ENCODE peak calls at places on chromosome 12, in six cellular contexts. L is GDM1, D is NCI-H2081, H is GM12865, C is spleen, A is thyroid gland. T is an unnamed sample.

GRCh38 chr12:49846033-49846432 is 3.1 kb upstream of the BCDIN3D start:
- DNase-seq in L (no peak), D (no peak), H (no peak), C (no peak), A (no peak), T (no peak)

GRCh38 chr12:49515266-49515665 is 23.6 kb upstream of the KCNH3 start:
- DNase-seq in L (no peak), D (no peak), H (no peak), C (no peak), A (peak; percentile 51), T (no peak)

GRCh38 chr12:124174949-124175348 is 119.9 kb upstream of the RFLNA start:
- DNase-seq in L (no peak), D (no peak), H (no peak), C (no peak), A (no peak), T (no peak)

GRCh38 chr12:122825773-122826724 is 9.2 kb upstream of the HIP1R start:
- DNase-seq in L (no peak), D (no peak), H (no peak), C (peak; percentile 67), A (peak; percentile 29), T (no peak)

GRCh38 chr12:46209914-46210834 is 58.7 kb downstream of the SLC38A1 start:
- DNase-seq in L (no peak), D (peak; percentile 92), H (peak; percentile 70), C (peak; percentile 89), A (peak; percentile 82), T (peak; percentile 12)

GRCh38 chr12:52081263-52081733 is 1.8 kb downstream of the SMIM41 start:
- DNase-seq in L (no peak), D (peak; percentile 96), H (peak; percentile 54), C (peak; percentile 91), A (peak; percentile 69), T (no peak)

GRCh38 chr12:27779837-27780611 is at the start of the genes KLHL42 and MANSC4:
- DNase-seq in L (peak; percentile 65), D (peak; percentile 80), H (peak; percentile 84), C (peak; percentile 95), A (peak; percentile 67), T (no peak)

GRCh38 chr12:119725523-119725922 is 57.6 kb downstream of the PRKAB1 start:
- DNase-seq in L (no peak), D (no peak), H (no peak), C (no peak), A (no peak), T (no peak)

GRCh38 chr12:123271182-123271491 is 519 bp downstream of the CDK2AP1 start:
- DNase-seq in L (peak; percentile 55), D (peak; percentile 48), H (peak; percentile 78), C (peak; percentile 95), A (peak; percentile 75), T (no peak)

GRCh38 chr12:57737467-57738141 is 938 bp downstream of the AGAP2 start:
- DNase-seq in L (no peak), D (peak; percentile 42), H (no peak), C (peak; percentile 69), A (no peak), T (no peak)

GRCh38 chr12:62006076-62006732 is 254.0 kb upstream of the USP15 start:
- DNase-seq in L (no peak), D (peak; percentile 27), H (peak; percentile 50), C (no peak), A (peak; percentile 15), T (no peak)

GRCh38 chr12:1093166-1093751 is 102.2 kb downstream of the ERC1 start:
- DNase-seq in L (peak; percentile 45), D (peak; percentile 72), H (peak; percentile 81), C (no peak), A (no peak), T (peak; percentile 2)

T was measured in NCI-H524.